ENCODE peak calls at places on chromosome 16, in five cellular contexts. H is neural progenitor cell, Z is fibroblast of mammary gland, B is adrenal gland, F is heart right ventricle. J is an unnamed sample.

GRCh38 chr16:66516808-66517585 is 32.9 kb downstream of the TK2 start:
- DNase-seq in H (peak), Z (peak), B (peak), F (peak), J (peak)

GRCh38 chr16:66618588-66618987 is 14.1 kb downstream of the CMTM3 start:
- DNase-seq in F (no peak), Z (peak), H (no peak), B (peak), J (no peak)

GRCh38 chr16:28063047-28063521 is 430 bp downstream of the GSG1L start:
- DNase-seq in F (no peak), Z (no peak), H (peak), B (no peak), J (no peak)

GRCh38 chr16:29790949-29791844 is 646 bp downstream of the KIF22 start:
- DNase-seq in Z (no peak), H (peak), F (no peak), B (no peak), J (no peak)

GRCh38 chr16:80683646-80684045 is 120.8 kb downstream of the CDYL2 start:
- DNase-seq in B (no peak), Z (no peak), F (no peak), H (no peak), J (no peak)

GRCh38 chr16:88723911-88724310 is 17.6 kb downstream of the CTU2 start:
- DNase-seq in B (no peak), Z (no peak), H (no peak), F (no peak), J (no peak)

GRCh38 chr16:14510939-14511797 is 118.9 kb downstream of the PARN start:
- DNase-seq in F (no peak), B (no peak), H (no peak), Z (peak), J (no peak)

GRCh38 chr16:81626181-81626674 is 152.9 kb upstream of the PLCG2 start:
- DNase-seq in F (no peak), B (peak), H (no peak), Z (peak), J (no peak)

GRCh38 chr16:19745286-19746018 is 27.4 kb downstream of the IQCK start:
- DNase-seq in H (no peak), B (no peak), Z (peak), F (no peak), J (no peak)

GRCh38 chr16:80640316-80640715 is 99.5 kb downstream of the DYNLRB2 start:
- DNase-seq in H (no peak), Z (no peak), B (no peak), F (no peak), J (no peak)

GRCh38 chr16:11675561-11676511 is 7.6 kb downstream of the SNN start:
- DNase-seq in F (no peak), Z (peak), H (no peak), B (peak), J (no peak)

GRCh38 chr16:10879681-10880589 is 2.9 kb downstream of the CIITA start:
- DNase-seq in H (no peak), Z (no peak), F (no peak), B (no peak), J (no peak)

GRCh38 chr16:87052506-87052905 is 264.7 kb downstream of the C16orf95 start:
- DNase-seq in H (no peak), Z (no peak), F (no peak), B (no peak), J (no peak)

GRCh38 chr16:8964462-8964861 is 756 bp upstream of the USP7 start:
- DNase-seq in H (no peak), Z (no peak), B (no peak), F (no peak), J (no peak)

GRCh38 chr16:56505174-56505573 is 14.7 kb downstream of the BBS2 start:
- DNase-seq in F (no peak), Z (no peak), H (no peak), B (peak), J (no peak)

GRCh38 chr16:80027007-80027965 is 426.7 kb upstream of the MAF start:
- DNase-seq in B (peak), H (no peak), Z (peak), F (peak), J (peak)

GRCh38 chr16:72997141-72997542 is 50.8 kb downstream of the ZFHX3 start:
- DNase-seq in F (no peak), H (no peak), B (peak), Z (peak), J (peak)

GRCh38 chr16:380837-381787 is 666 bp downstream of the PGAP6 start:
- DNase-seq in F (no peak), Z (no peak), B (no peak), H (peak), J (no peak)

GRCh38 chr16:80300456-80300855 is 240.3 kb upstream of the DYNLRB2 start:
- DNase-seq in F (no peak), B (no peak), Z (no peak), H (no peak), J (no peak)

GRCh38 chr16:10787304-10787703 is 31.3 kb downstream of the TVP23A start:
- DNase-seq in H (peak), F (no peak), B (no peak), Z (no peak), J (no peak)

GRCh38 chr16:87956169-87956770 is 5.0 kb downstream of the BANP start:
- DNase-seq in H (peak), F (peak), B (no peak), Z (peak), J (no peak)

GRCh38 chr16:66668777-66669444 is 27.6 kb downstream of the CMTM4 start:
- DNase-seq in F (no peak), B (no peak), Z (peak), H (no peak), J (no peak)

GRCh38 chr16:86534779-86535605 is 20.0 kb downstream of the MTHFSD start:
- DNase-seq in H (no peak), F (no peak), Z (no peak), B (no peak), J (no peak)

GRCh38 chr16:19382084-19382801 is 35.4 kb upstream of the TMC5 start:
- DNase-seq in Z (no peak), F (no peak), B (peak), H (no peak), J (no peak)

GRCh38 chr16:69522732-69523404 is 42.9 kb upstream of the NFAT5 start:
- DNase-seq in B (no peak), Z (no peak), H (no peak), F (no peak), J (no peak)

GRCh38 chr16:87062569-87063442 is 254.4 kb downstream of the C16orf95 start:
- DNase-seq in H (peak), F (peak), B (peak), Z (peak), J (peak)

GRCh38 chr16:57235128-57236092 is 9.6 kb upstream of the ARL2BP start:
- DNase-seq in B (no peak), Z (peak), H (no peak), F (no peak), J (no peak)

GRCh38 chr16:11384956-11385586 is 39.8 kb downstream of the RMI2 start:
- DNase-seq in H (no peak), Z (no peak), B (no peak), F (no peak), J (no peak)

GRCh38 chr16:72896719-72897118 is 151.2 kb downstream of the ZFHX3 start:
- DNase-seq in Z (no peak), F (no peak), B (no peak), H (no peak), J (no peak)

GRCh38 chr16:87127061-87127765 is 190.0 kb downstream of the C16orf95 start:
- DNase-seq in Z (no peak), B (no peak), F (peak), H (no peak), J (no peak)

GRCh38 chr16:50425648-50426047 is 56.9 kb upstream of the BRD7 start:
- DNase-seq in F (no peak), Z (no peak), B (no peak), H (no peak), J (no peak)

GRCh38 chr16:77951788-77952187 is 70.6 kb upstream of the CLEC3A start:
- DNase-seq in B (no peak), H (peak), F (no peak), Z (no peak), J (no peak)

GRCh38 chr16:46883353-46883689 is 841 bp upstream of the GPT2 start:
- DNase-seq in H (peak), B (no peak), F (no peak), Z (no peak), J (no peak)

GRCh38 chr16:49924078-49924477 is 68.2 kb upstream of the ZNF423 start:
- DNase-seq in Z (peak), B (no peak), H (no peak), F (no peak), J (no peak)

GRCh38 chr16:25750489-25750888 is 58.7 kb downstream of the HS3ST4 start:
- DNase-seq in F (no peak), H (no peak), B (no peak), Z (no peak), J (no peak)

GRCh38 chr16:49857423-49858181 is 1.7 kb upstream of the ZNF423 start:
- DNase-seq in H (peak), B (peak), F (peak), Z (peak), J (peak)

GRCh38 chr16:68272501-68273209 is 8.3 kb downstream of the SLC7A6 start:
- DNase-seq in F (no peak), B (no peak), H (no peak), Z (no peak), J (no peak)

GRCh38 chr16:17397499-17397891 is 73.3 kb downstream of the XYLT1 start:
- DNase-seq in F (peak), H (no peak), Z (peak), B (peak), J (no peak)

GRCh38 chr16:9844361-9844760 is 337.9 kb downstream of the GRIN2A start:
- DNase-seq in Z (peak), H (no peak), B (no peak), F (no peak), J (no peak)

GRCh38 chr16:10940501-10941079 is 1.7 kb downstream of the DEXI start:
- DNase-seq in Z (peak), H (no peak), F (no peak), B (no peak), J (no peak)

GRCh38 chr16:21302454-21302853 is 24.4 kb upstream of the CRYM start:
- DNase-seq in F (no peak), B (no peak), H (peak), Z (peak), J (no peak)

GRCh38 chr16:21301895-21302291 is 23.8 kb upstream of the CRYM start:
- DNase-seq in Z (peak), F (no peak), B (no peak), H (no peak), J (no peak)

GRCh38 chr16:21302898-21303528 is 24.9 kb upstream of the CRYM start:
- DNase-seq in Z (peak), F (no peak), B (no peak), H (no peak), J (no peak)

GRCh38 chr16:21300309-21301167 is 22.4 kb upstream of the CRYM start:
- DNase-seq in B (peak), F (peak), H (peak), Z (peak), J (peak)

DNA sequence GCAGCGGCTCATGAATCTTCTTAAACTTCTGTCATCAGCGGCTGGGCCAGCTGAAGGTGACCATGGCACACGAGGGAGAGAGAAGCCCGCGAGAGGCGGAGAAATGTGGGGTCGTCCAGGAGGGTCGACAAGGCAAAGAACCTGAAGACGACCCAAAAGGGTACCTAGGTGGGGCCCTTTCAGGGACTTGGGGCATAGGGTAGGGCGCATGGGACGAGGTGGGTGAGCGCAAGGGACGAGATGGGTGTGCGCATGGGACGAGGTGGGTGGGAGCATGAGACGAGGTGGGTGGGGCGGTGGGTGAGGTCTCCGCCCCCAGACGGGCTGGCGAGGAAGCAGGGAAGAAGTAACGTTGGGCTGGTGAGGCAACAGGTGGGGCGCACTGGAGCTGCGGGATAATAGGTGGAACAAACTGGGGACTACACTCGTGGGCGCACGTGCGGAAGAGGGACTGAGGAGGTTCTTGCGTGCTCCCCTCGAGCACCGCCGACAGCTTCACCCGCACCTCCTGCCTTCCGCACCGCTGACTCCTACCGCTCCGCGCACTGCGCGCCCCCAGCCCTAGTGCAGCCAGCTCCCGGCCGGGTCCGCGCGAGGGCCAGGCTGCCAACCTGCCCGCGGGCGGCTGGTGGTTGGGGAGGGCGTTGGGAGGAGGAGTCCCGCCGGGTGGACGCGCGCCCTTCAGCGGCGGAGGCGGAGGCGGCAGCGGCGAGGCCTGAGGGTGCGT is 23.2 kb upstream of the CRYM start:
- DNase-seq in Z (peak), B (peak), H (peak), F (peak), J (peak)
- TF ChIP-seq CTCF in Z (no peak), B (peak), H (peak), F (peak), J (no peak)

GRCh38 chr16:64455275-64455674 is 666.6 kb downstream of the CDH11 start:
- DNase-seq in F (no peak), Z (peak), B (no peak), H (no peak), J (no peak)
- TF ChIP-seq CTCF in F (peak), Z (peak), B (peak), H (no peak), J (no peak)

GRCh38 chr16:64397042-64397441 is 724.8 kb downstream of the CDH11 start:
- DNase-seq in Z (peak), F (no peak), H (no peak), B (no peak), J (no peak)

GRCh38 chr16:64390102-64390501 is 731.8 kb downstream of the CDH11 start:
- DNase-seq in F (no peak), H (no peak), B (no peak), Z (peak), J (no peak)

GRCh38 chr16:64391009-64391663 is 730.7 kb downstream of the CDH11 start:
- DNase-seq in B (no peak), Z (peak), F (no peak), H (no peak), J (no peak)

GRCh38 chr16:64394061-64394460 is 727.8 kb downstream of the CDH11 start:
- DNase-seq in B (no peak), Z (no peak), F (no peak), H (no peak), J (no peak)

DNA sequence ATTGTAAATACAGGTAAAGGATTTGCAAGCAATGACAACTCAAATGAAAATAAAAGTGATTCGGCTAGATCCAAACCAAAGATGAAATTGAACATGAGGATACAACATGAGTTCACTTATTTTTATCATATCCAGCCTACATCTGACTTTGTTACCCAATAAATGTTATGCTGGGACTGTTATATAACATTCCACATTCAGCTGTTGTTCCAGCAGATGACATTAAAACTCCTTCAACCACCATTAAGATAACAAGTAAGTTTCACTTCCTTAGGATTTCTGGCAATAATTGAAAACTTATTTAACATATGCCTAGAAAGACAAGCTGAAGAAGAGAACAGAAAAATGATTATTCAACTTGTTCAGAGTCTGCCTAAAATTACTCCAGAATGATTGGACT is 729.4 kb downstream of the CDH11 start:
- DNase-seq in F (no peak), B (no peak), H (no peak), Z (no peak), J (no peak)
- TF ChIP-seq CTCF in F (no peak), B (no peak), H (no peak), Z (no peak), J (no peak)

GRCh38 chr16:1781758-1782407 is 488 bp downstream of the SPSB3 start:
- DNase-seq in Z (no peak), H (peak), B (peak), F (no peak), J (no peak)
- TF ChIP-seq CTCF in Z (no peak), H (peak), B (peak), F (no peak), J (no peak)

GRCh38 chr16:24163935-24164334 is 92.2 kb upstream of the CACNG3 start:
- DNase-seq in Z (no peak), F (no peak), H (peak), B (no peak), J (no peak)
- TF ChIP-seq CTCF in Z (no peak), F (no peak), H (no peak), B (no peak), J (no peak)

DNA sequence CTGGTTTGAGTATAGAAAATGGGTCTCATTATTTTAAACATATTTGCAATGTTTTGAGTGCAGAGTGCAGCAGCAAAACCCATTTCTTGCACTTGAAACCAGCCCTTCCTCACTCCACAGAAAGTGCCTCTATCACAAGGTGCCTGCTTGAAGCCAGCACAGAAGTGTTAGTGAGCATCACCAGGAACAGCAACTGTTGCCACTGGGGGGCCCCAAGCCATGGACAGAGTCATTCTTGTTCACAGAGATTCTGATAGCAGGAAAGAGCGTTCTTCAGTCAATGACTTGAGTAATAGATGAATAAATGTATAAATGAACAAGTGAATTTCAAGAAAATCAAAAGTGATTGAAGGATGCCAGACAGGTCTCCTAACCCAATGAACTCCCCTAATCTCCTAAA is 45.6 kb downstream of the CHD9NB start:
- DNase-seq in Z (no peak), H (peak), F (no peak), B (no peak), J (no peak)
- TF ChIP-seq CTCF in Z (no peak), H (peak), F (no peak), B (no peak), J (no peak)